ENCODE peak calls at places on chromosomes 1 and 21, in four cellular contexts. One of them, this sample, is unnamed.

GRCh38 chr1:36450270-36450918 is at the start of gene OSCP1:
- DNase-seq in fibroblast of the aortic adventitia: peak
- DNase-seq in foreskin fibroblast: peak
- DNase-seq in DND-41: peak
- DNase-seq in this sample: peak

GRCh38 chr1:17250601-17251000 is 1.7 kb downstream of the PADI3 start:
- DNase-seq in fibroblast of the aortic adventitia: no peak
- DNase-seq in foreskin fibroblast: peak
- DNase-seq in DND-41: no peak
- DNase-seq in this sample: no peak

GRCh38 chr1:56469640-56470371 is 109.6 kb downstream of the PLPP3 start:
- DNase-seq in fibroblast of the aortic adventitia: peak
- DNase-seq in foreskin fibroblast: peak
- DNase-seq in DND-41: no peak
- DNase-seq in this sample: peak

GRCh38 chr1:167439301-167439988 is 78.9 kb downstream of the CD247 start:
- DNase-seq in fibroblast of the aortic adventitia: peak
- DNase-seq in foreskin fibroblast: peak
- DNase-seq in DND-41: no peak
- DNase-seq in this sample: peak

GRCh38 chr1:5513891-5514515 is 478.2 kb downstream of the NPHP4 start:
- DNase-seq in fibroblast of the aortic adventitia: no peak
- DNase-seq in foreskin fibroblast: no peak
- DNase-seq in DND-41: no peak
- DNase-seq in this sample: no peak

GRCh38 chr1:193486671-193487229 is 300.3 kb upstream of the B3GALT2 start:
- DNase-seq in fibroblast of the aortic adventitia: peak
- DNase-seq in foreskin fibroblast: peak
- DNase-seq in DND-41: no peak
- DNase-seq in this sample: peak

GRCh38 chr1:150562384-150563339 is 13.5 kb downstream of the ADAMTSL4 start:
- DNase-seq in fibroblast of the aortic adventitia: peak
- DNase-seq in foreskin fibroblast: no peak
- DNase-seq in DND-41: peak
- DNase-seq in this sample: no peak

GRCh38 chr1:14894811-14895524 is 258.6 kb upstream of the TMEM51 start:
- DNase-seq in fibroblast of the aortic adventitia: no peak
- DNase-seq in foreskin fibroblast: peak
- DNase-seq in DND-41: no peak
- DNase-seq in this sample: no peak

GRCh38 chr1:27336756-27337155 is 5.1 kb upstream of the SYTL1 start:
- DNase-seq in fibroblast of the aortic adventitia: no peak
- DNase-seq in foreskin fibroblast: no peak
- DNase-seq in DND-41: no peak
- DNase-seq in this sample: no peak

GRCh38 chr1:237811633-237812032 is 79.1 kb downstream of the ZP4 start:
- DNase-seq in fibroblast of the aortic adventitia: no peak
- DNase-seq in foreskin fibroblast: no peak
- DNase-seq in DND-41: no peak
- DNase-seq in this sample: no peak

GRCh38 chr1:75539230-75540116 is 71.4 kb downstream of the SLC44A5 start:
- DNase-seq in fibroblast of the aortic adventitia: peak
- DNase-seq in foreskin fibroblast: no peak
- DNase-seq in DND-41: no peak
- DNase-seq in this sample: peak

GRCh38 chr1:156421939-156422601 is 53.1 kb downstream of the RHBG start:
- DNase-seq in fibroblast of the aortic adventitia: no peak
- DNase-seq in foreskin fibroblast: no peak
- DNase-seq in DND-41: no peak
- DNase-seq in this sample: no peak
- H3K4me3 ChIP-seq in fibroblast of the aortic adventitia: no peak
- H3K4me3 ChIP-seq in foreskin fibroblast: no peak
- H3K4me3 ChIP-seq in DND-41: no peak
- H3K4me3 ChIP-seq in this sample: no peak

DNA sequence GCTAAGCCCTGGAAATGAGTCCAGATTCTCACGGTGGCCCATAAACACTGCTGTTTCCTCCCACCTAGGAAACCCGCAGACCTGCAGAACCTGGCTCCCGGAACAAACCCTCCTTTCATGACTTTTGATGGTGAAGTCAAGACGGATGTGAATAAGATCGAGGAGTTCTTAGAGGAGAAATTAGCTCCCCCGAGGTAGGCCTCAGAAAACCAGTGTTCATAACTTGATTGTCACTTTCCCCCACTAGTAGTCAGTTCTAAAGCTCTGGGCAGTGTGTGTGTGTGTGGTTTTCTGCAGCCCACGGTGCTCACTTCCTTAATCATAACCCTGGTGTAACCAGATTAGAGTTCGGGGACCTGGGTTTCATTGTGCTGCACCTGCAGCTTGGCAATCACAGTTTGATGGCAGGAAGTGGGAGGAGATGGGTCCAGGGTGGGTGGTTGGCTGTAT is 39.1 kb downstream of the CLIC6 start:
- DNase-seq in fibroblast of the aortic adventitia: no peak
- DNase-seq in foreskin fibroblast: no peak
- DNase-seq in DND-41: peak
- DNase-seq in this sample: no peak
- TF ChIP-seq CTCF in fibroblast of the aortic adventitia: no peak
- TF ChIP-seq CTCF in foreskin fibroblast: no peak
- TF ChIP-seq CTCF in DND-41: no peak
- TF ChIP-seq CTCF in this sample: no peak

GRCh38 chr1:205449254-205449749 is 6.5 kb downstream of the BLACAT1 start:
- DNase-seq in fibroblast of the aortic adventitia: no peak
- DNase-seq in foreskin fibroblast: no peak
- DNase-seq in DND-41: no peak
- DNase-seq in this sample: no peak
- H3K4me3 ChIP-seq in fibroblast of the aortic adventitia: peak
- H3K4me3 ChIP-seq in foreskin fibroblast: peak
- H3K4me3 ChIP-seq in DND-41: no peak
- H3K4me3 ChIP-seq in this sample: peak

GRCh38 chr1:38131024-38131585 is 84.5 kb upstream of the POU3F1 start:
- DNase-seq in fibroblast of the aortic adventitia: no peak
- DNase-seq in foreskin fibroblast: peak
- DNase-seq in DND-41: no peak
- DNase-seq in this sample: no peak
- TF ChIP-seq CTCF in fibroblast of the aortic adventitia: no peak
- TF ChIP-seq CTCF in foreskin fibroblast: no peak
- TF ChIP-seq CTCF in DND-41: no peak
- TF ChIP-seq CTCF in this sample: no peak

GRCh38 chr1:67372898-67373297 is 57.3 kb downstream of the SERBP1 start:
- DNase-seq in fibroblast of the aortic adventitia: no peak
- DNase-seq in foreskin fibroblast: no peak
- DNase-seq in DND-41: no peak
- DNase-seq in this sample: no peak
- H3K4me3 ChIP-seq in fibroblast of the aortic adventitia: no peak
- H3K4me3 ChIP-seq in foreskin fibroblast: no peak
- H3K4me3 ChIP-seq in DND-41: no peak
- H3K4me3 ChIP-seq in this sample: no peak

DNA sequence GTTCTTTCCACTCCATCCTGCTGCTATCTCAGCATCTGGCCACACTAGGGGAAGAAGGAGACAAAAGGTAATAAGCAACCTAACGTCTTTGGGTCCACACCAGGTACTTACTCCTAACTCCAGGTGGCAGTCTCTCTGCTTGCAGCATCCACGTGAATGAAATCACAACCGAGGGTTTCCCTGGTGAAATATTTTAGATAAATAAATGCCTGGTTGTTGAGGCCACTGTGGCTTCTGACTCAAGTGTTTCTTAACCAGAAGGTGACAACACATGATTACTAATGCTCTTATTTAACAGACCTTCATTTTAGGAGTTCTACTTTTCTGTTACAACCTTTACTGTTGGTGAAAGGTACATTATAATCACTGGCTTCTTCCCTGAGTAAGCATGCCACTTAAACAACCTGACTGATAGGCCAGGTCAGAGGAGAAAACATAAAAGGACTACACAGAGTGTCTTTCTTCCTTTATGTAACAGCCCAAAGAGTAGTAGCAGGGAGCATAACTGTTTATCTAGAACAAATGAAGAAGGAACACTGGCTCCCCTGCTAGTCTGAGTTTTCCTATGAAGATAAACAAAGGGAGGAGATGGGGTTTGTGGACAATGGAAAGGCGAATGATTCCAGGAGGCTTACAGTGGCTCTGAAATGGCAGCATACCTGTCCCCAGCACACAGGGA is 59.9 kb downstream of the SYT6 start:
- DNase-seq in fibroblast of the aortic adventitia: no peak
- DNase-seq in foreskin fibroblast: peak
- DNase-seq in DND-41: no peak
- DNase-seq in this sample: peak
- TF ChIP-seq CTCF in fibroblast of the aortic adventitia: no peak
- TF ChIP-seq CTCF in foreskin fibroblast: no peak
- TF ChIP-seq CTCF in DND-41: peak
- TF ChIP-seq CTCF in this sample: peak

GRCh38 chr1:39081266-39082139 is 55.4 kb downstream of the NDUFS5 start:
- DNase-seq in fibroblast of the aortic adventitia: no peak
- DNase-seq in foreskin fibroblast: peak
- DNase-seq in DND-41: no peak
- DNase-seq in this sample: no peak
- H3K4me3 ChIP-seq in fibroblast of the aortic adventitia: peak
- H3K4me3 ChIP-seq in foreskin fibroblast: peak
- H3K4me3 ChIP-seq in DND-41: no peak
- H3K4me3 ChIP-seq in this sample: peak

GRCh38 chr1:41529621-41530395 is 45.3 kb upstream of the EDN2 start:
- DNase-seq in fibroblast of the aortic adventitia: no peak
- DNase-seq in foreskin fibroblast: no peak
- DNase-seq in DND-41: no peak
- DNase-seq in this sample: no peak
- TF ChIP-seq CTCF in fibroblast of the aortic adventitia: no peak
- TF ChIP-seq CTCF in foreskin fibroblast: no peak
- TF ChIP-seq CTCF in DND-41: no peak
- TF ChIP-seq CTCF in this sample: no peak

This sample was measured in astrocyte of the spinal cord.